ENCODE peak calls at places on chromosomes 4 and X, in seven cellular contexts. Y, H, J, G, K, W and Q are unnamed samples.

GRCh38 chrX:14290335-14290734 is 239.0 kb upstream of the GLRA2 start:
- DNase-seq in Y (no peak), H (no peak), J (no peak), G (no peak), K (no peak), W (no peak), Q (no peak)

GRCh38 chr4:81460115-81460836 is 11.4 kb downstream of the RASGEF1B start:
- DNase-seq in Y (no peak), H (no peak), J (no peak), G (no peak), K (no peak), W (no peak), Q (no peak)

GRCh38 chr4:153976954-153977353 is 188.1 kb upstream of the SFRP2 start:
- DNase-seq in Y (no peak), H (no peak), J (no peak), G (no peak), K (no peak), W (no peak), Q (no peak)

GRCh38 chrX:155313766-155314165 is 20.6 kb downstream of the CLIC2 start:
- DNase-seq in Y (no peak), H (no peak), J (no peak), G (no peak), K (no peak), W (no peak), Q (no peak)

GRCh38 chr4:2570551-2571222 is 34.2 kb downstream of the FAM193A start:
- DNase-seq in Y (no peak), H (no peak), J (peak; percentile 26), G (no peak), K (peak; percentile 37), W (no peak), Q (peak; percentile 59)

GRCh38 chr4:128347175-128347868 is 59.7 kb upstream of the PGRMC2 start:
- DNase-seq in Y (peak; percentile 32), H (peak; percentile 57), J (no peak), G (no peak), K (peak; percentile 28), W (no peak), Q (no peak)

GRCh38 chr4:144185086-144185485 is 44.6 kb upstream of the GYPA start:
- DNase-seq in Y (no peak), H (no peak), J (no peak), G (no peak), K (no peak), W (no peak), Q (no peak)

GRCh38 chrX:46208225-46208854 is 336.9 kb downstream of the ZNF674 start:
- DNase-seq in Y (no peak), H (no peak), J (no peak), G (no peak), K (no peak), W (no peak), Q (no peak)

GRCh38 chr4:80077639-80078038 is 4.6 kb upstream of the ANTXR2 start:
- DNase-seq in Y (no peak), H (peak; percentile 69), J (no peak), G (no peak), K (no peak), W (no peak), Q (no peak)

GRCh38 chr4:185730849-185731608 is 81.0 kb downstream of the SORBS2 start:
- DNase-seq in Y (no peak), H (no peak), J (no peak), G (no peak), K (no peak), W (no peak), Q (no peak)

GRCh38 chr4:127151941-127152340 is 480.8 kb upstream of the INTU start:
- DNase-seq in Y (no peak), H (no peak), J (no peak), G (no peak), K (no peak), W (no peak), Q (no peak)

GRCh38 chr4:179804440-179804839 is 2362.2 kb upstream of the AGA start:
- DNase-seq in Y (no peak), H (peak; percentile 13), J (no peak), G (no peak), K (no peak), W (no peak), Q (no peak)

GRCh38 chr4:175536852-175537453 is 275.1 kb downstream of the GPM6A start:
- DNase-seq in Y (no peak), H (peak; percentile 62), J (no peak), G (peak; percentile 62), K (no peak), W (peak; percentile 62), Q (no peak)

GRCh38 chrX:143363419-143363818 is 153.9 kb downstream of the SPANXN3 start:
- DNase-seq in Y (no peak), H (no peak), J (no peak), G (no peak), K (no peak), W (peak; percentile 6), Q (no peak)

GRCh38 chr4:52560844-52561280 is 98.2 kb downstream of the USP46 start:
- DNase-seq in Y (no peak), H (peak; percentile 83), J (no peak), G (no peak), K (no peak), W (no peak), Q (no peak)

GRCh38 chrX:151789179-151789800 is 54.7 kb downstream of the CNGA2 start:
- DNase-seq in Y (no peak), H (peak; percentile 45), J (peak; percentile 9), G (no peak), K (peak; percentile 83), W (no peak), Q (peak; percentile 27)

GRCh38 chr4:58776627-58777026 is 1666.4 kb upstream of the IGFBP7 start:
- DNase-seq in Y (no peak), H (peak; percentile 90), J (no peak), G (no peak), K (no peak), W (no peak), Q (no peak)

GRCh38 chr4:1466034-1466960 is 60.1 kb upstream of the NKX1-1 start:
- DNase-seq in Y (no peak), H (no peak), J (no peak), G (no peak), K (peak; percentile 6), W (no peak), Q (no peak)

GRCh38 chr4:76545161-76545884 is 110.3 kb downstream of the SHROOM3 start:
- DNase-seq in Y (no peak), H (peak; percentile 45), J (no peak), G (no peak), K (no peak), W (no peak), Q (no peak)

GRCh38 chr4:168208957-168209614 is 109.5 kb downstream of the DDX60 start:
- DNase-seq in Y (no peak), H (no peak), J (no peak), G (no peak), K (no peak), W (no peak), Q (no peak)

GRCh38 chrX:104254442-104255115 is at the start of gene ESX1:
- DNase-seq in Y (no peak), H (no peak), J (no peak), G (no peak), K (no peak), W (peak; percentile 61), Q (no peak)

GRCh38 chrX:136636121-136636520 is 11.8 kb upstream of the CD40LG start:
- DNase-seq in Y (no peak), H (no peak), J (no peak), G (no peak), K (no peak), W (peak; percentile 83), Q (no peak)

GRCh38 chr4:148441624-148441985 is 609 bp downstream of the NR3C2 start:
- DNase-seq in Y (no peak), H (no peak), J (no peak), G (no peak), K (peak; percentile 26), W (peak; percentile 37), Q (no peak)

GRCh38 chrX:13669246-13669689 is 16.3 kb downstream of the TCEANC start:
- DNase-seq in Y (peak; percentile 89), H (peak; percentile 99), J (peak; percentile 59), G (no peak), K (peak; percentile 82), W (no peak), Q (peak; percentile 55)

GRCh38 chr4:183600189-183600685 is 58.7 kb downstream of the RWDD4 start:
- DNase-seq in Y (no peak), H (no peak), J (no peak), G (no peak), K (no peak), W (peak; percentile 51), Q (no peak)

DNA sequence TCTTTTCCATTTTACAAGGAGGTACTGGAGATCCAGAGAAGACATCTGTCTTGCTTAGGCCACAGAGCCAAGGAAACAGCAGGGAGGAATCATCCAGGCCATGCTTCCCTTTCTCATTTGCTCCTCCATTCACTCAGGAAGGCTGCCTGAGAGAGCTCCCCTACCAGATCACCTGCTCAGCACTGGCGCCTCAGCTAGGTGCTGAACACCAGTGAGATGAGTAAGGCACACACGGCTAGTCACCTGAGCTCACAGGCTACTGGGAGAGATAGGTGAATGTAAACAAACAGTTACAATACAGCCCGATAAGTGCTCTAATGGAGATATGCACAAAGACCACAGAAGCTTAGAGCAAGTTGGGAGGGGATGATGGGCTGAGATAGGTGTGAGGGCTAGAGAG is 149.8 kb upstream of the ARHGEF9 start:
- DNase-seq in Y (peak; percentile 37), H (no peak), J (no peak), G (no peak), K (no peak), W (peak; percentile 2), Q (no peak)
- H3K9me3 ChIP-seq in Y (no peaks in the 10 kb centered on the region), H (peaks cover 6% of the 10 kb centered on the region), J (no peaks in the 10 kb centered on the region), G (no peaks in the 10 kb centered on the region), K (no peaks in the 10 kb centered on the region), W (no peaks in the 10 kb centered on the region), Q (no peaks in the 10 kb centered on the region)

GRCh38 chrX:64853424-64853823 is 122.8 kb downstream of the ZC4H2 start:
- DNase-seq in Y (no peak), H (no peak), J (no peak), G (no peak), K (no peak), W (no peak), Q (no peak)

GRCh38 chrX:64850371-64851082 is 125.7 kb downstream of the ZC4H2 start:
- DNase-seq in Y (no peak), H (no peak), J (no peak), G (no peak), K (no peak), W (no peak), Q (no peak)
- H3K9me3 ChIP-seq in Y (no peaks in the 10 kb centered on the region), H (peaks cover 2% of the 10 kb centered on the region), J (no peaks in the 10 kb centered on the region), G (no peaks in the 10 kb centered on the region), K (no peaks in the 10 kb centered on the region), W (no peaks in the 10 kb centered on the region), Q (no peaks in the 10 kb centered on the region)

GRCh38 chrX:55709735-55710134 is 7.8 kb upstream of the RRAGB start:
- DNase-seq in Y (no peak), H (no peak), J (no peak), G (no peak), K (no peak), W (peak; percentile 13), Q (no peak)
- H3K9me3 ChIP-seq in Y (no peaks in the 10 kb centered on the region), H (no peaks in the 10 kb centered on the region), J (peaks cover 5% of the 10 kb centered on the region), G (no peaks in the 10 kb centered on the region), K (no peaks in the 10 kb centered on the region), W (peaks cover 8% of the 10 kb centered on the region), Q (no peaks in the 10 kb centered on the region)

DNA sequence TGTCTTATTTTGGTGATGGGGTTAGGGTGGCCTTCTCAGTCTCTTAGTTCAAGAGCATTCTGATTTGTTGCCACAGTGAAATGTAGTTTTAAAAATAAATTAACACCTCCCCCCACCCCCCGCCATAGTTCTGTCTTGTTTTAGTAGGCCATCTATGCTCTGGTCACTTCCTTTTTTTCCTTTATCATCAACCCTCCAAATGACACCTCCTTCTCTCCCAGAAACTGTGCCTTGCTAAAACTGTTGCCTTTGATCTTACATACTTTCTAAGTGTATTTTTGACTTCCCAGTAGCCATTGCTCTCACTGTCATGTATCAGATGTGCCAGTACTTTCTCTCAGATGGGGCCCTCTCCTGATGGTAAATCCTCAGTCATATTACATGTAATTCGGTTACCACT is 14.5 kb upstream of the NDUFC1 start:
- DNase-seq in Y (no peak), H (no peak), J (no peak), G (no peak), K (no peak), W (no peak), Q (no peak)
- H3K9me3 ChIP-seq in Y (no peaks in the 10 kb centered on the region), H (no peaks in the 10 kb centered on the region), J (no peaks in the 10 kb centered on the region), G (no peaks in the 10 kb centered on the region), K (no peaks in the 10 kb centered on the region), W (no peaks in the 10 kb centered on the region), Q (no peaks in the 10 kb centered on the region)